ENCODE peak calls at places on chromosomes 7 and 10, in four cellular contexts. D is GM20000, Q is esophagus muscularis mucosa, E is neural crest cell. B is an unnamed sample.

GRCh38 chr10:35379226-35380137 is 43.2 kb downstream of the CCNY start:
- DNase-seq in D (peak), Q (no peak), E (no peak), B (no peak)

GRCh38 chr7:15461576-15461975 is 100.2 kb downstream of the AGMO start:
- DNase-seq in D (no peak), Q (no peak), E (no peak), B (no peak)

GRCh38 chr7:66921918-66922486 is 977 bp downstream of the TMEM248 start:
- DNase-seq in D (peak), Q (no peak), E (no peak), B (no peak)

GRCh38 chr7:128888039-128888755 is 22.3 kb downstream of the KCP start:
- DNase-seq in D (no peak), Q (no peak), E (no peak), B (no peak)

GRCh38 chr10:14474656-14475055 is 143.9 kb upstream of the FRMD4A start:
- DNase-seq in D (no peak), Q (no peak), E (no peak), B (no peak)

GRCh38 chr10:94361161-94361794 is 1.5 kb downstream of the NOC3L start:
- DNase-seq in D (no peak), Q (no peak), E (no peak), B (no peak)

GRCh38 chr7:32167256-32167655 is 97.0 kb upstream of the PDE1C start:
- DNase-seq in D (no peak), Q (no peak), E (no peak), B (no peak)

GRCh38 chr7:143391462-143392404 is 10.6 kb downstream of the ZYX start:
- DNase-seq in D (no peak), Q (no peak), E (no peak), B (no peak)

GRCh38 chr7:70177166-70177565 is 578.9 kb downstream of the AUTS2 start:
- DNase-seq in D (no peak), Q (no peak), E (no peak), B (no peak)

GRCh38 chr10:21368022-21368582 is 157.4 kb downstream of the SKIDA1 start:
- DNase-seq in D (peak), Q (no peak), E (no peak), B (no peak)

GRCh38 chr10:3867454-3868273 is 82.7 kb upstream of the KLF6 start:
- DNase-seq in D (no peak), Q (no peak), E (no peak), B (no peak)

GRCh38 chr10:3186365-3186764 is 13.8 kb upstream of the PITRM1 start:
- DNase-seq in D (no peak), Q (no peak), E (no peak), B (no peak)

GRCh38 chr7:86884152-86884551 is 175.3 kb downstream of the ELAPOR2 start:
- DNase-seq in D (no peak), Q (no peak), E (no peak), B (no peak)

GRCh38 chr10:129568562-129569344 is 101.7 kb downstream of the MGMT start:
- DNase-seq in D (no peak), Q (no peak), E (no peak), B (no peak)

GRCh38 chr7:129804301-129805085 is 148.3 kb downstream of the UBE2H start:
- DNase-seq in D (no peak), Q (no peak), E (no peak), B (no peak)

GRCh38 chr7:31687024-31687423 is at the start of gene PPP1R17:
- DNase-seq in D (no peak), Q (no peak), E (no peak), B (no peak)

GRCh38 chr7:157432957-157433576 is 96.3 kb downstream of the DNAJB6 start:
- DNase-seq in D (peak), Q (no peak), E (peak), B (peak)

GRCh38 chr10:77926566-77927342 is at the start of gene DLG5:
- DNase-seq in D (peak), Q (no peak), E (peak), B (peak)

GRCh38 chr10:35378547-35379210 is 42.4 kb downstream of the CCNY start:
- DNase-seq in D (no peak), Q (no peak), E (no peak), B (no peak)

DNA sequence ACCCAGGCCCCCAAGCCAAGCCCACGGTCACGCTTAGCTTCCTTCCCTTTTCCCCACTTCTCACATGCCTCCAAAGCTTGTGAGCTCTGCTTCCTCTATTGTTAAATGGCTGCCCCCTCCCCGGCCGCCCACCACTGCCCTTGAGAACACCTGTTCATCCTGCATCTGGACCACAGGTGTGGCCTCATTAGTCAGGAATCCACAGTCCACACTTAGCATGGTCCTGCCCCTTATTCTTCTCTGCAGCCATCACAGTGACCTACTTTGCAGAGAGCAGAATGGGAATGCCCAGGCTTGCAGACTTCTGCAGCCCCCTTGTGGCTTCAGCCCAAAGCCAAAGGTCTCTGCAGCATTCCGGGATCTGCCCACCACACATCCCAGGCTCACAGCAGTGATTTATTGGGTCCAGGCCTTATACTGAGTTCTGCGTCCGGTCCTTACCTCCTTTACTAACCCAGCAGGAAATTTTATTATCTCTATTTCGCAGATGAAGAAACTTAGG is 67.0 kb downstream of the PTPRE start:
- DNase-seq in D (no peak), Q (no peak), E (no peak), B (no peak)
- TF ChIP-seq CTCF in D (no peak), Q (no peak), E (no peak), B (no peak)

DNA sequence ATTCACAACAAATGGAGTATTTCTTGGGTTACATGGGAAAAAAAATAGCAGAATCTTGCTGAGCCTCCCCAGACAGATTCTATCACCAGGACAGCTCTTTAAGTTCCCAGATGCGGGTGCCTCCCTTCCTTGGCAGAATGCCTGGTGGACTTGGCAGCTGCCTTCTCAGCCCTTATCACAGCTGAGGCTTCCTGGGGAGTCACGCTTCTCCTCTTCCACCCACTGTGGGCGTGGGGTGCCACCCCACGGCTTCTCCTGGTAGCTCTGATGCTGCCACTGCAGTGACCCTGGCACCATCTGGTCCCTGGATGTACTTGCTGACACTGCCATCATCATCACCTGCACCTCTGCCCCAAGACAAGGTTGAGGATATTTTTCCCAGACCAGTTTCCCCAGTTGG is 16.2 kb upstream of the NME8 start:
- DNase-seq in D (peak), Q (no peak), E (no peak), B (no peak)
- TF ChIP-seq CTCF in D (peak), Q (peak), E (no peak), B (peak)

GRCh38 chr7:107170051-107170661 is 1.4 kb downstream of the HBP1 start:
- DNase-seq in D (no peak), Q (no peak), E (no peak), B (no peak)

GRCh38 chr7:107167483-107168232 is 1.1 kb upstream of the HBP1 start:
- DNase-seq in D (peak), Q (no peak), E (peak), B (no peak)

GRCh38 chr7:107168233-107169119 is at the start of gene HBP1:
- DNase-seq in D (peak), Q (peak), E (peak), B (peak)

GRCh38 chr7:107171496-107171895 is 2.7 kb downstream of the HBP1 start:
- DNase-seq in D (no peak), Q (no peak), E (no peak), B (no peak)

DNA sequence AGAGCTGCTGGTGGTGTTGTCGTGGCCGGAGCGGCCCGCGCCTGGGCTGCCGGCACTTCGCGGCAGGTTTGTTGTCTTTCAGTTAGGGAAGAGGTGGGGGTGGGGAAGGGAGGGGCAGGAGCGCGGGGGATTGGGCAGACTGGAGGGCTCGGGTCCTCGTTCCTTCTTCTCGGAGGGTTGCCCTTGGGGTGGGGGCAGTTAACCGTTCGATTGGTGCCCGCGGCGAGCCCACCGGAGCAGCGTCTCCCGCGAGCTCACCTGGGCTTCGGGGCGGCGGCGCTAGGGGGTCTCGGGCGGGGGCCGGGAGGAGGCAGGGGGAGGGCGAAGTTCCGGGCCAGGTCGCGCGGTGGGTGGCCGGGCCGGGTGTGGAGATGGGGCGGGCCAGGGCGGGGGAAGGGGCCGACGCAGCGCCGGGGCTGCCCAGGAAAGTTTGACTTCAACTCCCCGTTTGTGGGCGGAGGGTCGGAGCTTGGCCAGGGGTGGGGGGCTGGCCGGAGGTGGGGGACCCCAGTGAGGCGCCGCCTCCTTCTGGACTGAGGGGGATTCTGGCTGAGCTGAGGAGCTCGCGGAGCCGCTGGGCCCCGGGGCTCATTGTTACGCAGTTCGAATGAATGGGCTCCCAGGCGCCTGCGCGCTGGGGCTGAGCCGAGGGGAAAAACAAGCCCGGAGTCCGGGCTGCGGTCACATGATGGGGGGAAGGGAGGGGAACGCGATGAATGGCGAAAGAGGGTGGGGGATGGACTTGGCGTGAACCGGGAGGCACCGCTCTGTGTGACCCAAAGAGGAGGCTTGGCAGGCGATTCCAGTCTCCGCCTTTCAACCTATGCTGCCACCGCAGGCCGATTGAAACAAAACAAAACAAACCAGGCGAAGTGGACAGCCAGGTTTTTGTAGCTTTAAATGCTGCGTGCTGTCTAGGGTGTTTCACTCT is 582 bp downstream of the HBP1 start:
- DNase-seq in D (peak), Q (peak), E (peak), B (peak)
- TF ChIP-seq CTCF in D (no peak), Q (no peak), E (no peak), B (no peak)

DNA sequence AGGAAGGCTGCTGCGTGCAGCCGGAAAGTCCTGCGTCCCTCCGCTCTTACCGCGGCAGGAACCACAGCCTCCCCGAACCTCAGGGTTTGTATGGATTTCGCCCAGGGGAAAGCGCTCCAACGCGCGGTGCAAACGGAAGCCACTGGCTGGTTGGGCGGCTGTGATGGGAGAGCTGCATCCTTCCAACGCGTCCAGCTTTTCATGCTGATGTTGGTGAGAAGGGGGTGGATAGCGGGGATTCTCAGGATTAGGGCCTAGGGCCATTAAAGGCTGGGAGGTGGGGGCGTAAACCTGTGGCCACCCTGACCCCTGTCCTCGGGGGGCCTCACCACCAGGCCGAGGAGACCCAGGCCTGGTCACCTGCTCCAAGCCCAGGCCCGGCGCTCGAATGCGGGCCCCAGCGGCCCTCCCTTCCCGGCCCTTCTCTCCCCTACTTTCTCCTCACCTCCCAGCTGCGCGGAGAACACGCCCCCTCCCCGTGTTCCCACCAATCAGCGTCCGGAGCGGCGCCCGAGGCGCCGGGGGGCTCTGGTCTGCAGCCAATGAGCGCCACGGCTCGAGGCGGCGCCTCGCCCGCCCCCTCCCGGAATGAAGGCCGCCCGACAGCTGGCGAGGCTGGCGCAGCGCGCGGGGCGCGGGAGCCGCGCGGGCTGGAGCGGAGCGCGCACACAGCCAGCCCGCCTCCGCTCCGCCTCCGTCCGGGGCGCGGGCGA is 458 bp upstream of the NANOS1 start:
- DNase-seq in D (peak), Q (peak), E (peak), B (peak)
- TF ChIP-seq CTCF in D (no peak), Q (peak), E (no peak), B (peak)

DNA sequence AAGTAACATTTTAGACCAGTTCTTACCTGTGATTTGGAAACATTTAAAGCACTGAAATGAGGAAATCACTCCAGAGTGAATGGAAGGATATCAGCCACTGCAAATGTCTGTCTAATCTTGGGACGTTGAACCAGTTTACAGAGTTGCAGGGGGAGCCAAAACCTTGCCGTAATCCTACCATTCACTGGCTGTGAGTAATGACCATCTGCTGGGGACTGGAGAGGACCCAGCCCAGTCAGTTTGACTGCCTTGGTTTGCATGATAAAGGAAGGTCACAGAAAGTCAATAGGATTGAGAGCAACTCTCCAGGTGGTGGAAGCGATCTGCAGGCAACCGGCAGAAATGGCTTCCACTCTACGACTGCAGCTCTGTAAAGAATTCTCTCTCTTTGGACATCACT is 167.2 kb downstream of the AKR1D1 start:
- DNase-seq in D (no peak), Q (no peak), E (peak), B (no peak)
- TF ChIP-seq CTCF in D (no peak), Q (no peak), E (no peak), B (no peak)

GRCh38 chr7:17915796-17916195 is 24.5 kb downstream of the SNX13 start:
- DNase-seq in D (no peak), Q (no peak), E (no peak), B (no peak)

GRCh38 chr7:17912050-17912449 is 28.2 kb downstream of the SNX13 start:
- DNase-seq in D (no peak), Q (no peak), E (no peak), B (no peak)

GRCh38 chr7:17915168-17915567 is 25.1 kb downstream of the SNX13 start:
- DNase-seq in D (no peak), Q (no peak), E (no peak), B (no peak)

GRCh38 chr7:17912536-17913235 is 27.6 kb downstream of the SNX13 start:
- DNase-seq in D (no peak), Q (no peak), E (no peak), B (no peak)

GRCh38 chr7:17913250-17913649 is 27.0 kb downstream of the SNX13 start:
- DNase-seq in D (no peak), Q (no peak), E (no peak), B (no peak)
- TF ChIP-seq CTCF in D (no peak), Q (no peak), E (no peak), B (no peak)

B was measured in natural killer cell.